ENCODE peak calls at places on chromosome 15, in five cellular contexts. J, O, C, P and Z are unnamed samples.

GRCh38 chr15:57505949-57506391 is 85.7 kb upstream of the MYZAP start:
- DNase-seq in J (no peak), O (peak; percentile 81), C (no peak), P (no peak), Z (peak; percentile 90)

GRCh38 chr15:64634020-64634419 is 141.4 kb downstream of the RBPMS2 start:
- DNase-seq in J (no peak), O (no peak), C (no peak), P (no peak), Z (no peak)

GRCh38 chr15:61613729-61614128 is 384.6 kb upstream of the RORA start:
- DNase-seq in J (no peak), O (peak; percentile 13), C (no peak), P (no peak), Z (no peak)

GRCh38 chr15:28913171-28913765 is 27.5 kb downstream of the APBA2 start:
- DNase-seq in J (no peak), O (no peak), C (peak; percentile 9), P (no peak), Z (no peak)

GRCh38 chr15:100113351-100114075 is 228.3 kb downstream of the ADAMTS17 start:
- DNase-seq in J (no peak), O (no peak), C (no peak), P (no peak), Z (peak; percentile 70)

GRCh38 chr15:77036537-77037474 is 34.1 kb downstream of the TSPAN3 start:
- DNase-seq in J (no peak), O (no peak), C (no peak), P (no peak), Z (peak; percentile 17)

GRCh38 chr15:28914483-28915023 is 28.8 kb downstream of the APBA2 start:
- DNase-seq in J (no peak), O (no peak), C (no peak), P (no peak), Z (no peak)

GRCh38 chr15:36172970-36173369 is 406.5 kb upstream of the CDIN1 start:
- DNase-seq in J (no peak), O (no peak), C (no peak), P (no peak), Z (peak; percentile 20)

GRCh38 chr15:101062471-101063171 is 143.5 kb downstream of the LRRK1 start:
- DNase-seq in J (no peak), O (no peak), C (no peak), P (no peak), Z (no peak)

GRCh38 chr15:57890351-57890750 is 175.2 kb downstream of the ALDH1A2 start:
- DNase-seq in J (no peak), O (no peak), C (no peak), P (no peak), Z (peak; percentile 21)

GRCh38 chr15:82950746-82951370 is 1.7 kb downstream of the HOMER2 start:
- DNase-seq in J (no peak), O (no peak), C (no peak), P (no peak), Z (no peak)

GRCh38 chr15:99427210-99427609 is 138.6 kb upstream of the MEF2A start:
- DNase-seq in J (no peak), O (no peak), C (no peak), P (no peak), Z (no peak)

GRCh38 chr15:63460210-63461135 is 43.9 kb upstream of the USP3 start:
- DNase-seq in J (no peak), O (no peak), C (no peak), P (no peak), Z (no peak)
- H3K4me3 ChIP-seq in J (no peak overlapping the region), O (no peak overlapping the region), C (no peak overlapping the region), P (no peak overlapping the region), Z (no peak overlapping the region)

GRCh38 chr15:30918366-30918765 is 14.7 kb downstream of the FAN1 start:
- DNase-seq in J (no peak), O (no peak), C (no peak), P (no peak), Z (no peak)

GRCh38 chr15:30917675-30918074 is 14.0 kb downstream of the FAN1 start:
- DNase-seq in J (no peak), O (no peak), C (no peak), P (no peak), Z (no peak)

GRCh38 chr15:30921106-30921505 is 17.4 kb downstream of the FAN1 start:
- DNase-seq in J (no peak), O (no peak), C (no peak), P (no peak), Z (no peak)

GRCh38 chr15:30921781-30922371 is 18.2 kb downstream of the FAN1 start:
- DNase-seq in J (peak; percentile 74), O (no peak), C (no peak), P (no peak), Z (peak; percentile 19)

DNA sequence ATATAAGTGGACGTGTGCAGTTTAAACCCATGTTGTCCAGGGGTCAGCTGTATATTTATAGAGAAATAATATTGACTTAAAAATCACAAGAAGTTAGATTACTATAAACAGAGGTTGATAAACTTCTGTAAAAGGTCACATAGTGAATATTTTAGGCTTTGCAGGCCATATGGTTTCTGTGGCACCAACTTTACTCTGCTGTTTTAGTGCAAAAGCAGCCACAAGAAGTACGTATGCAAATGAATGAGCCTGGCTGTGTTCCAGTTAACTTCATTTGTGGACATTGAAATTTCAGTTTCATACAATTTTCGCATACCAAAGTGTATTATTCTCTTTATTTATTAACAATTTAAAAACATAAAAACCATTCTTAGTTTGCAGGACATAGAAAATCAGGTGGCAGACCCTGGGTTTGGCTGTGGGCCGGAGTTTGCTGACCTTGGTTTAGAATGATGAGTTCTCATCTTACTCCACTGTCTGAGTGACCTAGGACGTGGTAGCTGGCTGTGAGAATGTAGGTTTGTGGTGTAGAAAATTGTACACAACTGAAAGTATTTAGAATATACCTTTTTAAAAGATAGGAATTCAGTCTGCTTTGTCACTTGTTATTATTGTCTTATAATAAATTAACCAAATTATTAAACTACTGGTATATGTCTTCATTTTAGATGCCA is 16.3 kb downstream of the FAN1 start:
- DNase-seq in J (no peak), O (no peak), C (no peak), P (no peak), Z (no peak)
- H3K4me3 ChIP-seq in J (no peak overlapping the region), O (no peak overlapping the region), C (no peak overlapping the region), P (no peak overlapping the region), Z (no peak overlapping the region)

GRCh38 chr15:26771917-26772587 is 814 bp downstream of the GABRB3 start:
- DNase-seq in J (no peak), O (no peak), C (no peak), P (no peak), Z (peak; percentile 1)

GRCh38 chr15:26773917-26774316 is 1.1 kb upstream of the GABRB3 start:
- DNase-seq in J (no peak), O (no peak), C (no peak), P (no peak), Z (no peak)

GRCh38 chr15:26773485-26773877 is 615 bp upstream of the GABRB3 start:
- DNase-seq in J (no peak), O (no peak), C (no peak), P (no peak), Z (no peak)

GRCh38 chr15:26772588-26773484 is at the start of gene GABRB3:
- DNase-seq in J (no peak), O (no peak), C (no peak), P (no peak), Z (peak; percentile 21)

DNA sequence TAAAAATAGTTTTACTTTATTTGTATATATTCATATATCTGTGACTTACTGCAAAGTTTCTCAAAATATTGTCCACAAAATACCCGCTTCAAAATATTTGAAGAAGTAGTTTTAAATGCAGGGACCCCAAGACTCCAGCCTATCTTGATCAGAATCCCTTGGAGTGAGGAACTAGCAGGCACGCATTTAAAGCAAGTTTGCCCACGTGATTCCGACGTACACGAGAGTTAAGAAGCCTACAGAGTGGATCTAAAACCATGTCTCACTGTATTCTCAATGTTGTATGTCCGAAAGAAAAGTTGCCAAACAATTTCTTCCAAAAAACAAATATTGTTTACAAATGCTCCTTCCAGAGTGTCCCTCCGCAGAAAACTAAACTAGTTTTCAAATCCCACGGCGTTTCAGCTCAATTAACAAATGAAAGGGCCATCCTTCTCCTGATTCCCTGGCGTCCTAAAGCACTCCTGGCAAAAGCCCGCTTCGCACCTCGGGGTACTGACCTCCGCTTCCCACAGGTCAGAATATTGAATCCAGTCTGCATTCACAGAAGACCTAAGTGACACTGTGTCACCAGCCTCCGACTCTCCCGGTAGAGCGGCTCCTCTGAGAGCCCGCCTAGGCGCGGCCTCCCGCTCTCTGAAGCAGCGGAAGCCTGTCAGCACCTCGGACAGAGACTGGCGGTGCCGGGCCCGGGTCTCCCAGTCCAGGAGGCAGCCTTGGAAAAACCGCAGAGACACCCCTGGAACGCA is 1.5 kb downstream of the GABRB3 start:
- DNase-seq in J (no peak), O (no peak), C (no peak), P (no peak), Z (no peak)
- H3K4me3 ChIP-seq in J (no peak overlapping the region), O (no peak overlapping the region), C (no peak overlapping the region), P (no peak overlapping the region), Z (no peak overlapping the region)

GRCh38 chr15:49423906-49424520 is 971 bp downstream of the FGF7 start:
- DNase-seq in J (no peak), O (peak; percentile 66), C (no peak), P (no peak), Z (peak; percentile 58)
- H3K4me3 ChIP-seq in J (peak overlapping the region; percentile 31), O (peak overlapping the region; percentile 88), C (no peak overlapping the region), P (no peak overlapping the region), Z (peak overlapping the region; percentile 39)

GRCh38 chr15:89813381-89814111 is 1.1 kb downstream of the ANPEP start:
- DNase-seq in J (no peak), O (no peak), C (no peak), P (no peak), Z (no peak)
- H3K4me3 ChIP-seq in J (peak overlapping the region; percentile 50), O (peak overlapping the region; percentile 86), C (no peak overlapping the region), P (no peak overlapping the region), Z (peak overlapping the region; percentile 73)

DNA sequence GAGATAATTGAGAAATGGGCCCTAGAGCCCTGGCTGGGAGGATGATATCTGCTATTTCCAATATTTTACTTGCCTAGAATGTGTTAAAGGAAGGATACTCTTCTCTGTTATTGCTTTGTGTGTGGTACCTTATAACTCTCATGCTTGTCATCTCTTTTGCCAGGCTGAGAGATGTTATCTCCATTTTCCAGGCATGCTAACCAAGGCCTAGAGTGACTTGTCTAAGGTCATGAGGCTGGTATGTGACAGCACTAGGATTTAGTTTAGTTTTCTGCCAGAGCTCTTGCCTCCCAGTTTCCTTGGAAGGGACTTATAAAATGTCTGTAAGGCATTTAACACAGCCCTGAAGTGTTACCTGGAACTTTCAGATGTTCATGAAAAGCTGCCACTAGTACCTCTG is 1.4 kb downstream of the CLK3 start:
- DNase-seq in J (no peak), O (no peak), C (no peak), P (no peak), Z (no peak)
- H3K4me3 ChIP-seq in J (peak overlapping the region; percentile 90), O (peak overlapping the region; percentile 93), C (peak overlapping the region; percentile 94), P (peak overlapping the region; percentile 89), Z (peak overlapping the region; percentile 97)

DNA sequence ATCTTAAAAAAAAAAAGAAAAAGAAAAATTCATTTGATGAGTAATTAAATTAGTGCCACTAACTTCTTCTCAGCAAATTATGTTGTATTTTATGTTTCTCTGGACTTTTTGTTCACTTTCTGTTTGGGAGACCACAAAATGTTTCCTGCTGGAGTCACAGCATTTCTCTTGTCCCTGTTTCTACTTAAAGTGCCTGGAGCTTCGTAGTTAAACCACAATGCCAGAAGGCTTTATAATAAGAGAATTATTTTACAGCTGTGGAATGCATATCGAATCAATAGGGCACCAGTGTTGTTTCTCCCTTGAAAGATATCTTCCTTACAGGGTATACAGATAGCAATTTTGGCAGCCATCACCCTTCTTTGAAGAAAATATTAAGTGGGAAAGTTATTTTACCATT is 3.2 kb downstream of the DTWD1 start:
- DNase-seq in J (no peak), O (peak; percentile 54), C (peak; percentile 50), P (no peak), Z (peak; percentile 32)
- H3K4me3 ChIP-seq in J (no peak overlapping the region), O (peak overlapping the region; percentile 23), C (no peak overlapping the region), P (no peak overlapping the region), Z (no peak overlapping the region)